ENCODE peak calls at places on chromosomes 2 and 18, in nine cellular contexts. I, Z, L, A, H, W, U, C and O are unnamed samples.

GRCh38 chr2:80120866-80121265 is 183.7 kb downstream of the LRRTM1 start:
- DNase-seq in I (no peak), Z (no peak), L (no peak), A (no peak), H (no peak), W (no peak), U (no peak), C (no peak), O (no peak)

GRCh38 chr2:227406177-227407031 is 18.7 kb upstream of the SCYGR1 start:
- DNase-seq in I (peak), Z (peak), L (no peak), A (peak), H (peak), W (no peak), U (peak), C (peak), O (peak)

GRCh38 chr2:197057946-197058345 is 131.4 kb upstream of the PGAP1 start:
- DNase-seq in I (peak), Z (peak), L (no peak), A (no peak), H (peak), W (no peak), U (no peak), C (no peak), O (no peak)

GRCh38 chr2:190948671-190949070 is 65.3 kb downstream of the STAT1 start:
- DNase-seq in I (no peak), Z (no peak), L (no peak), A (no peak), H (peak), W (no peak), U (no peak), C (peak), O (peak)

GRCh38 chr2:96869281-96869823 is 528 bp downstream of the SEMA4C start:
- DNase-seq in I (peak), Z (peak), L (no peak), A (peak), H (peak), W (no peak), U (no peak), C (peak), O (peak)

GRCh38 chr2:65215946-65216345 is 11.7 kb upstream of the ACTR2 start:
- DNase-seq in I (no peak), Z (no peak), L (no peak), A (no peak), H (no peak), W (no peak), U (no peak), C (no peak), O (no peak)

GRCh38 chr2:142668420-142668819 is 209.0 kb upstream of the KYNU start:
- DNase-seq in I (no peak), Z (no peak), L (no peak), A (no peak), H (no peak), W (no peak), U (no peak), C (no peak), O (no peak)

GRCh38 chr2:224412064-224412921 is 10.4 kb upstream of the FAM124B start:
- DNase-seq in I (peak), Z (peak), L (no peak), A (no peak), H (peak), W (no peak), U (no peak), C (peak), O (peak)

GRCh38 chr2:97924194-97924593 is 71.6 kb downstream of the TMEM131 start:
- DNase-seq in I (no peak), Z (no peak), L (no peak), A (no peak), H (no peak), W (no peak), U (no peak), C (no peak), O (no peak)

GRCh38 chr18:58858591-58859468 is 5.8 kb upstream of the ZNF532 start:
- DNase-seq in I (peak), Z (peak), L (no peak), A (peak), H (peak), W (no peak), U (no peak), C (no peak), O (peak)

GRCh38 chr2:227163445-227163997 is 484 bp downstream of the COL4A4 start:
- DNase-seq in I (no peak), Z (no peak), L (no peak), A (no peak), H (peak), W (no peak), U (no peak), C (no peak), O (no peak)

GRCh38 chr2:197453914-197454398 is 604 bp downstream of the COQ10B start:
- DNase-seq in I (peak), Z (peak), L (no peak), A (no peak), H (no peak), W (no peak), U (peak), C (peak), O (peak)

GRCh38 chr2:147628971-147629421 is 215.8 kb upstream of the ACVR2A start:
- DNase-seq in I (no peak), Z (peak), L (no peak), A (no peak), H (no peak), W (no peak), U (no peak), C (no peak), O (no peak)

GRCh38 chr2:200137275-200137674 is 169.2 kb upstream of the SPATS2L start:
- DNase-seq in I (no peak), Z (no peak), L (no peak), A (no peak), H (no peak), W (no peak), U (no peak), C (no peak), O (no peak)

GRCh38 chr2:46187112-46187618 is 110.0 kb upstream of the EPAS1 start:
- DNase-seq in I (peak), Z (peak), L (no peak), A (peak), H (peak), W (peak), U (peak), C (peak), O (peak)

GRCh38 chr2:234679766-234680687 is 183.1 kb upstream of the ARL4C start:
- DNase-seq in I (peak), Z (peak), L (no peak), A (peak), H (peak), W (no peak), U (peak), C (peak), O (peak)

GRCh38 chr2:5977477-5977876 is 285.3 kb downstream of the SOX11 start:
- DNase-seq in I (no peak), Z (no peak), L (no peak), A (no peak), H (no peak), W (no peak), U (no peak), C (no peak), O (no peak)

GRCh38 chr2:25567406-25567805 is 106.0 kb downstream of the DTNB start:
- DNase-seq in I (peak), Z (peak), L (peak), A (no peak), H (peak), W (no peak), U (no peak), C (peak), O (peak)

GRCh38 chr18:50158866-50159653 is 35.9 kb downstream of the MYO5B start:
- DNase-seq in I (no peak), Z (no peak), L (no peak), A (no peak), H (no peak), W (no peak), U (no peak), C (no peak), O (no peak)

GRCh38 chr2:37523861-37524362 is 147.5 kb downstream of the CDC42EP3 start:
- DNase-seq in I (peak), Z (peak), L (peak), A (peak), H (peak), W (no peak), U (no peak), C (peak), O (peak)

GRCh38 chr18:48218285-48219022 is 190.7 kb downstream of the ZBTB7C start:
- DNase-seq in I (no peak), Z (no peak), L (no peak), A (no peak), H (no peak), W (no peak), U (no peak), C (no peak), O (no peak)

GRCh38 chr2:170719810-170720209 is 4.7 kb downstream of the SP5 start:
- DNase-seq in I (no peak), Z (no peak), L (no peak), A (no peak), H (no peak), W (no peak), U (no peak), C (no peak), O (no peak)

GRCh38 chr18:2199060-2199459 is 372.2 kb downstream of the METTL4 start:
- DNase-seq in I (no peak), Z (no peak), L (no peak), A (no peak), H (no peak), W (no peak), U (no peak), C (no peak), O (no peak)

DNA sequence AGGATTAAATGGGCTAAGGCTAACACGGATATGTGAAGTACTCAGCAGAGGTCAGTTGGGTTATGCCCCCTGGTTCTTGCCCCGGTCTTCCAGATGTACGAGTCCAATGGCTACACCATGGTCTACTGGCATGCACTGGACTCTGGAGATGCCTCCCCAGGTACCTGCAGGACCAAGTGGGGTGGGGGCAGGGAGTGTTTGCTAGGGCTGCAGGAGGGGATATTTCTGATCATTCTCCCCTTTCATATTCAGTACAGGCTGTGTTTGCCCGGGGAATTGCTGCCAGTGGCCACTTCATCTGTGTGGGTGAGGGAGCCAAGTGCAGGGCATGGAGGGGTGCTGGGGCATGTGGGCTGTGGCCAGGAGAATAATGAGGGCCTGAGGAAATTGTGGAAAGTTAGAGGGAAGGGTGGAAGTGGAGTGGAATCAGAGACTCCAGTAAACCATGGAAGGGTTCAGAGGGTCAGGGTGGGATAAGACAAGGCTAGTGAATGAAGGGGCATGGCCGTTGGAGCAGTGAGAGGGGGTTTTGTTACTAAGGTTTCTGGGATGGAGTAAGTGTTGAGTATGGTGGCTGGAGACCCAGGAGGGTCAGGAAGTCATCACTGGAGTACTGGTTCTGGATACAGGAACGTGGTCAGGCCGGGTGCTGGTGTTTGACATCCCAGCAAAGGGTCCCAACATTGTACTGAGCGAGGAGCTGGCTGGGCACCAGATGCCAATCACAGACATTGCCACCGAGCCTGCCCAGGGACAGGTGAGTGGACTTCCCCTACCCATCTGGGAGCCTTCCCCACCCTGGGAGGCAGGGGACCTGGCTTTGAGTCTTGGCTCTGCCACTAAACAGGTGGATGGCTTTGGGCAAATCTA is 1.9 kb downstream of the WDR54 start:
- DNase-seq in I (no peak), Z (no peak), L (no peak), A (no peak), H (no peak), W (no peak), U (no peak), C (no peak), O (no peak)
- H3K4me3 ChIP-seq in I (no peak), Z (no peak), L (no peak), A (no peak), H (no peak), W (no peak), U (no peak), C (no peak), O (no peak)

GRCh38 chr2:3040819-3041218 is 336.8 kb downstream of the EIPR1 start:
- DNase-seq in I (no peak), Z (no peak), L (no peak), A (peak), H (no peak), W (no peak), U (no peak), C (no peak), O (no peak)

GRCh38 chr2:3042601-3043585 is 334.7 kb downstream of the EIPR1 start:
- DNase-seq in I (no peak), Z (no peak), L (no peak), A (no peak), H (no peak), W (no peak), U (no peak), C (no peak), O (no peak)

GRCh38 chr2:3043726-3044125 is 333.9 kb downstream of the EIPR1 start:
- DNase-seq in I (no peak), Z (no peak), L (no peak), A (no peak), H (no peak), W (no peak), U (no peak), C (no peak), O (no peak)

GRCh38 chr2:3041246-3041645 is 336.4 kb downstream of the EIPR1 start:
- DNase-seq in I (no peak), Z (no peak), L (no peak), A (no peak), H (no peak), W (no peak), U (no peak), C (no peak), O (no peak)

DNA sequence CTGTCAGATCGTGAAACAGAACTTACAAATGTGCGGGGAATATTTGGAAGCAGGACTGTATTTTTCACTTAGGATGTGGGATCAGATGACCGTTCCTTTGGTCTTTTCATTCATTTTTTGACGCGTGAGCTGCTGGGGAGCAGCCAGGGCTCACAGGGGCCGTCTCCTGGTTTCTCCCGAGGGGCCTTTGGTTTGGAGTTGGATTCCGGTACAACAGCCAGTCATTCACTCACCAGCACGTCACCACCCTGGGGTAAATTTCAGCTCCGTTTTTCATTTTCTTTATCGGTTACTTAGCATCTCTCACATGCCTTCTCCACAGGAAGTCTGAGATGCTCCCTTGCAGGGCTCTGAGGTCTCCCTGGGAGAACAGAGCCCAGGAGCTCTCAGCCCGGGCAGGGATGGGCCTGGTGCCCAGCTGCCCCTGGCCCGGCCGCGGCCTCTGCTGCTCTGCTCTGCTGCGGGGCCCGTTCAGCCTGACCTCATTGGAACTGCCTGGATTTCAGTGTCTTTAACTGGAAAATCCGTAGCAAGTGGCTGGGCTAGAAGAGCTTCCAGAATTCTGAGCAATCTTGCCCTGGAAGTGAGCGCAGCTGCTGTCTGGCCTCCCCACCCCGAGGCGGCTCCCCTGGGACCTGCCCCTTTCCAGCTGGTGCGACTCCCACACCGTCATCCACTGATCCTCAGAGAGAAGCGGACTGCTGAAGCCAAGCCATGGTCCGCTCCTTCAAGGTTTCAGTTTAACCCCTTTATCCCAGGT is 335.6 kb downstream of the EIPR1 start:
- DNase-seq in I (no peak), Z (no peak), L (no peak), A (peak), H (no peak), W (no peak), U (no peak), C (peak), O (no peak)
- H3K4me3 ChIP-seq in I (no peak), Z (no peak), L (no peak), A (no peak), H (no peak), W (no peak), U (no peak), C (no peak), O (no peak)

DNA sequence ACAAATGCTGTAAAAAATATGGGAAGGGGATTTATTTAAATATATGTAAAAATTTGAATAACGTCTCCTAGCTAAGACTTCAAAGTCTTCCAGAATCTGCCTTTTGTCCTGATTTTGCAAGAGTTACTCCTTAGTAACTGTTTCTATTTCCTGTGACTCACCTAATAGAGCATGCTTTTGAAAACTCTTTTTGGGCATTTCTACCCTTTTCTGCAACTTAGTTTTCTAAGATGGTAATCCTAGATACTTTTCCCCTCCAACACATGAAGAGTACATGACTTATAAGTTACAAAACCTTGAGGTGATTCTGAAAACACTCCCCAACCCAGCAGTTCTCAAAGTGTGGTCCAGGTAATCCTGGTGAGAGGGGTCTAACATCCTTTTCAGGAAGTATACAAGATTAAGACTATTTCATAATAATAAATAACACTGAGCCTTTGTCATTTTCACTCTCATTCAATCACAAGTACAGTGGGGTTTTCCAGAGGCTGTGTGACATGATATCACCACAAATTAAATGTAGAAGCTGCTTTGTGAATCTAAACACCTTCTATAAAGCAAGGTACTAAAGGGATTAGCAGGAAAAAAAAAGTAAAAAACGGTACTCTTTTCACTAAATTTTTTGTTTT is 31.9 kb downstream of the PPP4R3B start:
- DNase-seq in I (peak), Z (peak), L (no peak), A (no peak), H (peak), W (no peak), U (peak), C (peak), O (peak)
- H3K4me3 ChIP-seq in I (no peak), Z (no peak), L (no peak), A (no peak), H (no peak), W (no peak), U (no peak), C (no peak), O (peak)

DNA sequence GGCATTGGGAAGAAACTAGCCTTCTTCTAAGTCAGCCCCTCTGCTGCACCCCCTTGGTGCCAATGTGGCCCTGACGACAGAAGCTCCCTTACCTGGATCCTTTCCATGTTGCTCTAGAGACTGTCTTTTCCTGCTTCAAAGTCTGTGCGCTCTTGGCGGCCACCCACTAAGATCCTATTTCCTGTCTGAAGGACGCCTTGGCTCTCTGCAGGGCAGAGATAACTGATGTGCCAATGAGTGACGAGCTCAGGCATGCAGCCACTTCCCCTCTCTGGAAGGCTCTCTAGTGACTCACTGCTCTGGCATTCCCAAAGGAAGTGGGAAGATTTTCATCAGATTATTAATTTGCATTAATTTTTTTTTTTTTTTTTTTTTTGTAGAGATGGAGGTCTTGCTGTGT is 273.5 kb downstream of the CDH20 start:
- DNase-seq in I (peak), Z (peak), L (no peak), A (peak), H (peak), W (no peak), U (peak), C (peak), O (peak)
- H3K4me3 ChIP-seq in I (peak), Z (peak), L (no peak), A (peak), H (peak), W (no peak), U (peak), C (peak), O (peak)

GRCh38 chr18:68772268-68772667 is 25.6 kb upstream of the CCDC102B start:
- DNase-seq in I (no peak), Z (no peak), L (no peak), A (no peak), H (no peak), W (no peak), U (no peak), C (no peak), O (no peak)
- H3K4me3 ChIP-seq in I (no peak), Z (no peak), L (no peak), A (no peak), H (no peak), W (no peak), U (no peak), C (no peak), O (no peak)

GRCh38 chr2:72923833-72924352 is 6.6 kb downstream of the EMX1 start:
- DNase-seq in I (no peak), Z (no peak), L (no peak), A (no peak), H (no peak), W (no peak), U (no peak), C (no peak), O (no peak)

GRCh38 chr2:72926368-72926767 is 9.0 kb downstream of the EMX1 start:
- DNase-seq in I (no peak), Z (no peak), L (no peak), A (no peak), H (no peak), W (no peak), U (no peak), C (no peak), O (no peak)

GRCh38 chr2:72924353-72925240 is 7.3 kb downstream of the EMX1 start:
- DNase-seq in I (no peak), Z (no peak), L (peak), A (no peak), H (no peak), W (no peak), U (no peak), C (no peak), O (no peak)

GRCh38 chr2:72927066-72927465 is 9.7 kb downstream of the EMX1 start:
- DNase-seq in I (no peak), Z (no peak), L (no peak), A (no peak), H (no peak), W (no peak), U (no peak), C (no peak), O (no peak)

GRCh38 chr2:72925328-72925943 is 8.1 kb downstream of the EMX1 start:
- DNase-seq in I (no peak), Z (no peak), L (no peak), A (no peak), H (no peak), W (no peak), U (no peak), C (no peak), O (no peak)
- H3K4me3 ChIP-seq in I (no peak), Z (no peak), L (no peak), A (no peak), H (no peak), W (no peak), U (no peak), C (no peak), O (no peak)

DNA sequence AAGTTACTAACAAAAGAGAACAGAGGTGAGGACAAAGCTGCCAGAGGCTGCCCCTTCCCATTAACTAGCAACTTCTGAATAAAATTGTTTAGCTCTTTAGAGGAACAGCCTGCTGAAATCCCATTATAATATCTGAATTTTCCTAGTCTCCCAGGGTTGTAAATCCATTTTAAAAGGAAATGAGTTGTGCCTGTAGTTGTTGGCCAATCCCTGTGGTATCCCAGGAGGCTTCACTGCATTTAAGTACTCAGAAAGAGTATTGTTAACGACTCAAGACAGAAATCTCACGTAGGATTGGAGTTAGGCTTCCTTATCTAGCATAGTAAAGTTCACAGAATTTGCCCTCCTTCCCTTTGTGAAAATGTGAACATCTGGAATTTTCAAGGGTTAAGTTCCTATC is 8.9 kb downstream of the LAPTM4A start:
- DNase-seq in I (no peak), Z (peak), L (no peak), A (no peak), H (peak), W (no peak), U (no peak), C (no peak), O (peak)
- H3K4me3 ChIP-seq in I (no peak), Z (no peak), L (no peak), A (no peak), H (no peak), W (no peak), U (no peak), C (no peak), O (no peak)

GRCh38 chr2:201931955-201932354 is 101.7 kb upstream of the FZD7 start:
- DNase-seq in I (no peak), Z (peak), L (no peak), A (no peak), H (no peak), W (no peak), U (no peak), C (peak), O (no peak)
- H3K4me3 ChIP-seq in I (no peak), Z (no peak), L (no peak), A (no peak), H (no peak), W (no peak), U (no peak), C (no peak), O (no peak)